ENCODE peak calls at places on chromosomes 13 and 19, in seven cellular contexts. M, Z, R, I, H, Q and D are unnamed samples.

GRCh38 chr19:8459520-8460260 is 14.9 kb downstream of the HNRNPM start:
- DNase-seq in M (peak), Z (no peak), R (no peak), I (no peak), H (no peak), Q (no peak), D (peak)

GRCh38 chr13:100530645-100531044 is 57.9 kb downstream of the GGACT start:
- DNase-seq in M (peak), Z (no peak), R (no peak), I (no peak), H (no peak), Q (peak), D (no peak)

GRCh38 chr13:77698211-77699058 is 948 bp downstream of the SLAIN1 start:
- DNase-seq in M (no peak), Z (peak), R (peak), I (peak), H (peak), Q (no peak), D (no peak)

GRCh38 chr19:55197531-55197930 is 11.8 kb downstream of the PTPRH start:
- DNase-seq in M (peak), Z (no peak), R (no peak), I (no peak), H (no peak), Q (no peak), D (no peak)

GRCh38 chr13:80454245-80454644 is 113.3 kb upstream of the SPRY2 start:
- DNase-seq in M (peak), Z (no peak), R (no peak), I (peak), H (no peak), Q (no peak), D (no peak)

GRCh38 chr19:44813331-44814131 is 4.6 kb downstream of the BCAM start:
- DNase-seq in M (no peak), Z (no peak), R (no peak), I (no peak), H (no peak), Q (no peak), D (peak)

GRCh38 chr19:39474139-39474620 is 6.5 kb upstream of the TIMM50 start:
- DNase-seq in M (peak), Z (peak), R (peak), I (peak), H (no peak), Q (peak), D (no peak)

GRCh38 chr19:459724-460511 is 915 bp downstream of the SHC2 start:
- DNase-seq in M (peak), Z (peak), R (no peak), I (no peak), H (no peak), Q (no peak), D (no peak)

GRCh38 chr19:40610396-40611064 is 9.4 kb downstream of the LTBP4 start:
- DNase-seq in M (no peak), Z (no peak), R (peak), I (peak), H (peak), Q (peak), D (no peak)

GRCh38 chr19:5355076-5355475 is 14.5 kb upstream of the PTPRS start:
- DNase-seq in M (no peak), Z (no peak), R (no peak), I (no peak), H (no peak), Q (no peak), D (no peak)

GRCh38 chr19:45908956-45909355 is 5.6 kb downstream of the NANOS2 start:
- DNase-seq in M (no peak), Z (no peak), R (no peak), I (no peak), H (no peak), Q (no peak), D (no peak)

GRCh38 chr19:41376998-41377365 is 649 bp downstream of the TMEM91 start:
- DNase-seq in M (no peak), Z (no peak), R (peak), I (no peak), H (no peak), Q (no peak), D (no peak)

GRCh38 chr19:13164370-13165090 is 14.3 kb downstream of the IER2 start:
- DNase-seq in M (no peak), Z (peak), R (peak), I (peak), H (peak), Q (no peak), D (no peak)

GRCh38 chr19:44812142-44812718 is 3.3 kb downstream of the BCAM start:
- DNase-seq in M (no peak), Z (no peak), R (no peak), I (no peak), H (no peak), Q (no peak), D (no peak)

GRCh38 chr13:80704369-80704768 is 363.4 kb upstream of the SPRY2 start:
- DNase-seq in M (no peak), Z (no peak), R (no peak), I (no peak), H (no peak), Q (no peak), D (peak)

GRCh38 chr13:104949840-104950805 is 1585.3 kb downstream of the EFNB2 start:
- DNase-seq in M (peak), Z (no peak), R (no peak), I (no peak), H (no peak), Q (no peak), D (no peak)

GRCh38 chr19:55070755-55071502 is 4.7 kb upstream of the EPS8L1 start:
- DNase-seq in M (peak), Z (peak), R (no peak), I (no peak), H (peak), Q (no peak), D (no peak)

GRCh38 chr19:49447485-49448431 is 3.9 kb downstream of the PIH1D1 start:
- DNase-seq in M (no peak), Z (peak), R (no peak), I (no peak), H (no peak), Q (no peak), D (no peak)

GRCh38 chr19:5850743-5851293 is 431 bp downstream of the FUT3 start:
- DNase-seq in M (peak), Z (peak), R (peak), I (no peak), H (no peak), Q (peak), D (no peak)

GRCh38 chr13:110885516-110885915 is 29.4 kb downstream of the ANKRD10 start:
- DNase-seq in M (no peak), Z (no peak), R (no peak), I (no peak), H (no peak), Q (no peak), D (no peak)

GRCh38 chr13:21124853-21125252 is 51.5 kb downstream of the SKA3 start:
- DNase-seq in M (peak), Z (peak), R (no peak), I (no peak), H (no peak), Q (no peak), D (no peak)

GRCh38 chr19:6590458-6591319 is at the start of gene CD70:
- DNase-seq in M (no peak), Z (peak), R (no peak), I (peak), H (peak), Q (no peak), D (no peak)

DNA sequence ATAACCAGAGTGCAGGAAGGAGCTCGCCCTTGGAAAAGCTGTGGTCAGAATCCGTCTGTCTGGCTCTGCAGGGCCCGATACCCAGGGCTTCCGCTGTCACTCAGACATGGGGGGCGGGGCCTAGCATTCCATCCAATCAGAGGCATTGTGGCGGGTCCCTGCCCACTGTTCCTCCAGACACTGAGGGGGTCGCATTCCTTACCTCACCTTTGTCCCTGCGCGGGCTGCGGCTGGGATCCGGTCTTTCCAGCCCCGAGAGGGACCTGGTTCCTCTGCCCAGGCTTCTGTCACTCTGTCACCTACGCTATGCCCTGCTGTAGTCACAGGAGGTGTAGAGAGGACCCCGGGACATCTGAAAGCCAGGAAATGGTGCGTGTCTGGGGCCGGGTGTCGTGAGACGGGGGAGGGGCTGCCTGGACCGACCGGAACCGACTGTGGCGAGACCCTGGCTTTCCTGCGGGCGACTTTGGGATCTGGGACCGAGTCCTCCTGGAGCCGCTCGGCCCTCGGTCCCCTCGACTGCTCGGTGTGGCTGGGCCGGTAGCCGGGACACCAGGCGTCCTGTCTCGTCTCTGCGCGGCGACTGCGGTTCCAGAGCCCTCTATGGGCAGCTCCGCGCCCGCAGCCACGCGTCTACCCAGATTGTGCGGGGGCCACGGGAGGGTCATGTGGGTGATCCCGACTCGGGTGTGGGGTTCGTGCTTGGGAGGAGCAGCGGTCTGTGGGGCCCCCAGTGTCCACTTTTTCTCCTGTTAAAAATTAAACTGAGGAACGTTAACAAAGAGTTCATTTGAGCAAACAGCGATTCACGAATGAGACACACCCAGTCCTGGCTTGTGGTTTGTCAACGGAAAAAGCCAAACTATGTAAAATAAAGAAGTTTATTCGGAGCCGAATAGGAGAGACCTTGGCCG is at the start of gene ZNF69:
- DNase-seq in M (peak), Z (peak), R (peak), I (peak), H (peak), Q (peak), D (peak)
- TF ChIP-seq CTCF in M (peak), Z (no peak), R (peak), I (peak), H (no peak), Q (peak), D (peak)

GRCh38 chr13:89567025-89567424 is 1780.5 kb upstream of the MIR17HG start:
- DNase-seq in M (no peak), Z (no peak), R (no peak), I (no peak), H (no peak), Q (no peak), D (no peak)

GRCh38 chr13:89571676-89572075 is 1775.8 kb upstream of the MIR17HG start:
- DNase-seq in M (no peak), Z (no peak), R (no peak), I (no peak), H (no peak), Q (no peak), D (no peak)

GRCh38 chr13:89568746-89569145 is 1778.7 kb upstream of the MIR17HG start:
- DNase-seq in M (no peak), Z (no peak), R (no peak), I (no peak), H (no peak), Q (no peak), D (no peak)

GRCh38 chr13:89565711-89566110 is 1781.8 kb upstream of the MIR17HG start:
- DNase-seq in M (no peak), Z (no peak), R (no peak), I (no peak), H (no peak), Q (no peak), D (no peak)

DNA sequence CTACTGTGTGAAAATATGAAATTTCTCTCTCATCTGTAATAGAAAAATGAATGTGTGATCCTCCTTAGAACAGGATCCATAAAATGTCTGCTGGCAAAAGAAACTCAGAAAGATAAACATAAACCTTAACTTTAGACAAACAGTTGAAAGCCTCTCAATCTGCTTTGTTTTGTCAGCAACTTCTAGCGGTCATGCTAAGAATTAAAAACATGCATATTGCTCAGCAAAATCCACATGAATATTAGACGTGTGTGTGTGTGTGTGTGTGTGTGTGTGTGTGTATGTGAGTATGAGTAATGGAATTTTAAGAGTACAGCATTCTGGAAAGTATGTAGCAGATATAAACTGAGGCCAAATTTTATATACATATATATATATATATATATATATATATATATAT is 1779.2 kb upstream of the MIR17HG start:
- DNase-seq in M (peak), Z (no peak), R (no peak), I (no peak), H (no peak), Q (no peak), D (no peak)
- TF ChIP-seq CTCF in M (no peak), Z (no peak), R (no peak), I (no peak), H (no peak), Q (no peak), D (peak)

DNA sequence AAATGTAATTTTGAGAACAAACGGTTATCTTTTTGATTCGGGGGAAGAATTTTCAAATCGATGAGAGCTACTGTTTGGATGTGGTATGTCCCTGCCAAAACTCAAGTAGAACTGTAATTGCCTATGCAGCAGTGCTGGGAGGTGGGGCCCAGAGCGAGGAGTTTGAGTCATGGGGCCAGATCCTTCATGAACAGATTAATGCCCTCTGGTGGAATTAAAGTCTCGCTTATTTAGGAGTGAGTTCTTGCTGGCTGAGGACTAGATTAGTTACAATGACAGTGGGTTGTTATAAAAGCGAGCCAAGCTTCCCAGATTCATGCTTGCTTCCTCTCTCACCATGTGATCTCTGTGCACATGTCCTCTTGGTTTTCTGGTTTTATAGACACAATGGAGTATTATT is 11.8 kb upstream of the PRR20A start:
- DNase-seq in M (no peak), Z (no peak), R (no peak), I (no peak), H (no peak), Q (no peak), D (no peak)
- TF ChIP-seq CTCF in M (no peak), Z (no peak), R (no peak), I (no peak), H (no peak), Q (no peak), D (no peak)

DNA sequence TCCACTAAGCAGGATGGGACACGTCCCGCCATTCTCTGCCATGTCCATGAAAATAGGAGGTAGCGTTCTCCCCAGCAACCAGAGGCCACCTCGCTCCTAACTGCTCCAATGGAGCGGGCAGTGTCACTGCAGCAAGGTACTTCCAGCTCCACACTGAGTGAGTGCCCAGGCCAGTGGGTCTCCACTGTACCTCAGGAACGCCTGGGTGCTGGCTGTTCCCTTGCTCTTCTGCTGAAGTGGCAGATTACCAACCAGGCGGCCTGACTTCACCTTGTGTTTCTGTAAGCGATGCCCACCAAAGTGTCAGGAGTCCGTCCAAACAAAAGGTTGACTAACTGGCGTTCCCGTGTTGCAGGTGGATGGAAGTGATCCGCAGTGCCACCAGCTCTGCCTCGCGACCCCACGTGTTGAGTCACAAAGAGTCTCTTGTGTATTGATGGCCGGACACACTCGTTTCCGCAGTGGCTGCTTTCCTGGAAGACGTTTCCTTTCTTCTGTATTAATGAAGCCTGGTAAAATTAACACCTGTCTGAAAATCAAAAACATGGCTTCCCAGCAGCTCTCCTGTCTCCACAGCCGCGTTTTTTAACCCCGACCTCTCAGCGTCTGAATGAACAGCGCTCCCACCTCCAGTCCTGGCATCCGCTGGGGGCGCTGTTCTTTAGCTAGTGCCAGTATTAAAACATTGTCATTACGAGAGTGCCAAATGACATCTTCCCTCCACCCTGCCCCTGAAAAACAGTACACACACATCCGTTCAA is 128.8 kb downstream of the STK24 start:
- DNase-seq in M (peak), Z (no peak), R (no peak), I (no peak), H (no peak), Q (no peak), D (no peak)
- TF ChIP-seq CTCF in M (peak), Z (no peak), R (peak), I (peak), H (no peak), Q (peak), D (peak)

DNA sequence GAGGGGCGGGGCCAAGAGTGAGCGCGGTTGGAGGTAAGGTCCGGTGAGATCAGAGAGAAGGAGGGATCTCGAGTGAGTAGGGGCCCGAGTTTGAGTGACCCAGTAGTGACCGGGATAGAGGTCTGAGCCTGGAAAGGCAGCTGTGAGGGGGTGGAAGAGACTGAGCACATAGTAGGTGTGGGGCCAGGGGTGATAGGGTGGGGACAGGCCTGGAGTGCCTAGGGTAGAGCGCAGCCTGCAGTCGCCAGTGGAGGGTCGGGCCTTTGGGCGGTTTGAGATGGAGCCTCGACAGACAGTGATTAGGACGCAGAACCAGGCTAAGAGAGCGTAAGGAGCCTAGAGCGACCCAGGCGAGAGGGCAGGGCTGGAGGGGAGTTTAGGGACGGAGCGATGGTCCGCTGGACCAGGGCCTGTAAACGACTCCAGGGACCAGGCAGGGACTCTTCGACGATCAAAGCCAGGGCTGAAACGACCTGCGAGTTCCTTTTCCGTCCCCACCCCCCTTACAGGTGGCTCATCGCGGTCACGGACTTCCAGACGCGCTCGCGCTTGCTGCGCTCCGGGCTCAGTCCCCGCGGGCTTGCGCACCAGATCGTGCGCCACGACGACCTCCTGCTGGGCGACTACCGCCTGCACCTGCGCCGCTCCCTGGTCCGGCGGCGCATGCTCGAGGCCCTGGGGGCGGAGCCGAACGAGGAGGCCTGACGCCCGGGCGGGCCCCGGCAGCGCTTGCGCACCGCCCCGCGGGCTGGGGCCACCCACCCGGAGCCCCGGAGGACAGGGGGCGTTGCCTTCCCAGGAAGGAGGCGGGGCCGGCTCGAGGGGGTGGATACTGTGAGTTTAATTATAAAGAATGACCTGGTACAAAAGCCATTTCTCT is 9.4 kb downstream of the C19orf81 start:
- DNase-seq in M (peak), Z (no peak), R (peak), I (peak), H (peak), Q (peak), D (no peak)
- TF ChIP-seq CTCF in M (no peak), Z (no peak), R (peak), I (no peak), H (no peak), Q (no peak), D (no peak)

GRCh38 chr19:2475018-2475701 is 767 bp upstream of the GADD45B start:
- DNase-seq in M (peak), Z (peak), R (peak), I (peak), H (peak), Q (peak), D (peak)
- TF ChIP-seq CTCF in M (no peak), Z (no peak), R (no peak), I (no peak), H (no peak), Q (no peak), D (no peak)